ENCODE peak calls at places on chromosomes 11 and 22, in five cellular contexts. L is HepG2, I is upper lobe of left lung, J is K562, U is GM12878. P is an unnamed sample.

GRCh38 chr11:113732092-113732491 is 26.0 kb upstream of the TMPRSS5 start:
- ATAC-seq in L (no peak), I (peak; percentile 34), J (no peak), U (no peak), P (no peak)

GRCh38 chr11:32266611-32267010 is 168.7 kb downstream of the WT1 start:
- ATAC-seq in L (no peak), I (no peak), J (no peak), U (no peak), P (no peak)

GRCh38 chr11:23123766-23124165 is 263.5 kb upstream of the CCDC179 start:
- ATAC-seq in L (no peak), I (no peak), J (no peak), U (no peak), P (no peak)

GRCh38 chr11:86818466-86819282 is 18.3 kb downstream of the PRSS23 start:
- ATAC-seq in L (peak; percentile 50), I (peak; percentile 72), J (peak; percentile 77), U (peak; percentile 72), P (peak; percentile 58)

GRCh38 chr22:25281675-25282345 is 62.4 kb downstream of the CRYBB2 start:
- ATAC-seq in L (no peak), I (no peak), J (no peak), U (no peak), P (no peak)

GRCh38 chr11:69539416-69540117 is 58.1 kb downstream of the LINC01488 start:
- ATAC-seq in L (no peak), I (peak; percentile 71), J (no peak), U (no peak), P (peak; percentile 42)

GRCh38 chr11:117735350-117735977 is 61.6 kb downstream of the DSCAML1 start:
- ATAC-seq in L (no peak), I (peak; percentile 28), J (no peak), U (no peak), P (no peak)

GRCh38 chr11:125180413-125181305 is 16.1 kb downstream of the PKNOX2 start:
- ATAC-seq in L (no peak), I (no peak), J (no peak), U (peak; percentile 80), P (no peak)

GRCh38 chr22:35620624-35621245 is 3.6 kb upstream of the MB start:
- ATAC-seq in L (no peak), I (peak; percentile 48), J (no peak), U (peak; percentile 29), P (peak; percentile 75)

GRCh38 chr22:29071261-29072045 is 1.4 kb upstream of the KREMEN1 start:
- ATAC-seq in L (peak; percentile 75), I (peak; percentile 57), J (no peak), U (peak; percentile 72), P (no peak)

GRCh38 chr11:95520765-95521542 is 268.6 kb downstream of the FAM76B start:
- ATAC-seq in L (no peak), I (no peak), J (no peak), U (no peak), P (no peak)

GRCh38 chr11:44936951-44937543 is 13.6 kb downstream of the TP53I11 start:
- ATAC-seq in L (no peak), I (no peak), J (no peak), U (no peak), P (no peak)

GRCh38 chr11:8652140-8652539 is 30.3 kb downstream of the TRIM66 start:
- ATAC-seq in L (no peak), I (peak; percentile 76), J (no peak), U (no peak), P (peak; percentile 58)

GRCh38 chr22:50118557-50119168 is 28.9 kb downstream of the MOV10L1 start:
- ATAC-seq in L (no peak), I (peak; percentile 31), J (peak; percentile 88), U (no peak), P (no peak)

GRCh38 chr11:60756307-60757032 is at the start of gene MS4A15:
- ATAC-seq in L (peak; percentile 73), I (peak; percentile 38), J (peak; percentile 86), U (peak; percentile 68), P (no peak)

GRCh38 chr11:36460220-36460619 is 49.9 kb downstream of the TRAF6 start:
- ATAC-seq in L (no peak), I (no peak), J (no peak), U (no peak), P (no peak)

GRCh38 chr11:106706355-106706754 is 311.9 kb downstream of the GUCY1A2 start:
- ATAC-seq in L (no peak), I (no peak), J (no peak), U (no peak), P (no peak)

GRCh38 chr22:33332538-33332937 is 274.4 kb upstream of the SYN3 start:
- ATAC-seq in L (peak; percentile 15), I (no peak), J (no peak), U (no peak), P (no peak)

GRCh38 chr22:47345025-47345424 is 582.6 kb downstream of the TBC1D22A start:
- ATAC-seq in L (no peak), I (no peak), J (no peak), U (no peak), P (no peak)

GRCh38 chr11:102633385-102634026 is 8.4 kb upstream of the MMP20 start:
- ATAC-seq in L (no peak), I (no peak), J (peak; percentile 64), U (peak; percentile 59), P (no peak)

DNA sequence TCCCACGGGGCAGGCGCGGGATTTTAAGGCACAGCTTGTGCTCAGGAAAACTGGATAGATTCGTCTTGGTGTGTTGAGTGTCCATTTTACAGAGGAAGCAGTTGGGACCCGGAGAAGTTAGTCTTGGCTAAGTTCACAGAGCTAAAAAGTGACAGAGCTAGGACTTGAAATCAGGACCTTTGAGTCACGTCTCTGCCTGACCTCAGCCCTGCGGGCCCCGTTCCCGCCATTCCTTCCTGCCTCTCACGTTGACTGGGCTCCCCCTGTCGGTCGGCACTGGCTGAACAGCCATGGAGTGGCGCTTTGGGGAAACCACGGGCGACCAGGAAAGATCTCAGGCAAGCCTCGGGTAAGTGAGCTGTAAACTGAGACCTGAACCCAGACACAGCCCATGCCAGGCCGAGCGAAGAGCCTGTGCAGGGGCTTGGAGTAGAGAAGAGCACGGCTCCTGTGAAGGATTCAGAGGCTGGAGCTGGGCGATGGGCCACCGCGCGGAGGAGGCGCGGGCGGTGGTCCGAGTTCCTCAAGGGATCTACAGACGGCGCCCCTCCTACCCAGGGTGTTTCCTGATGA is 54.1 kb downstream of the WNT11 start:
- ATAC-seq in L (peak; percentile 57), I (peak; percentile 96), J (peak; percentile 97), U (peak; percentile 87), P (peak; percentile 92)
- TF ChIP-seq POLR2AphosphoS5 in L (no peak), I (no peak), J (no peak), U (no peak), P (no peak)

DNA sequence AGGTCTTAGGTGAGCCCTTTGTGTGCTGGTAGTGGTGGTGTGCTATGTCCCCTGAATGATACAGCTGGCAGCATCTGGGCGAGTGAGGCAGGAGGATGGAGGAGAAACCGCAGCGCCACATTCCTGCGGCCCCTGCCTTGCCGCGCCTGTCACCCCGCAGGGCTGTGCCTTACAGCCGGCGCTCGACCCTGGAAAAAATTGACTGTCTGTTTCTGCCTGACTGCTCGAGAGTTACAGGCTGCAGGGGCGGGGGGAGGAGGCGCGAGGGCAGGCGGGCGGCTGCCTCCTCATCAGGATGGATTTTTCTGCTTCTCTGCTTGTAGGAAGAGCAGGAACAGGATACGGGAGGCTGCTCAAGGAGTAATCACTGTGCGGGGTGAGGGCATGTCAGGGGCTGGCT is 443.4 kb downstream of the MIAT start:
- ATAC-seq in L (no peak), I (no peak), J (no peak), U (no peak), P (peak; percentile 11)
- TF ChIP-seq EP300 in L (no peak), I (no peak), J (no peak), U (no peak), P (no peak)

GRCh38 chr11:65981972-65982823 is 19.8 kb downstream of the EIF1AD start:
- ATAC-seq in L (peak; percentile 17), I (no peak), J (no peak), U (no peak), P (no peak)
- TF ChIP-seq POLR2AphosphoS5 in L (no peak), I (no peak), J (no peak), U (no peak), P (no peak)

GRCh38 chr11:62428871-62429601 is 10.2 kb downstream of the SCGB1A1 start:
- ATAC-seq in L (no peak), I (no peak), J (no peak), U (no peak), P (no peak)
- TF ChIP-seq EP300 in L (no peak), I (no peak), J (no peak), U (no peak), P (no peak)

DNA sequence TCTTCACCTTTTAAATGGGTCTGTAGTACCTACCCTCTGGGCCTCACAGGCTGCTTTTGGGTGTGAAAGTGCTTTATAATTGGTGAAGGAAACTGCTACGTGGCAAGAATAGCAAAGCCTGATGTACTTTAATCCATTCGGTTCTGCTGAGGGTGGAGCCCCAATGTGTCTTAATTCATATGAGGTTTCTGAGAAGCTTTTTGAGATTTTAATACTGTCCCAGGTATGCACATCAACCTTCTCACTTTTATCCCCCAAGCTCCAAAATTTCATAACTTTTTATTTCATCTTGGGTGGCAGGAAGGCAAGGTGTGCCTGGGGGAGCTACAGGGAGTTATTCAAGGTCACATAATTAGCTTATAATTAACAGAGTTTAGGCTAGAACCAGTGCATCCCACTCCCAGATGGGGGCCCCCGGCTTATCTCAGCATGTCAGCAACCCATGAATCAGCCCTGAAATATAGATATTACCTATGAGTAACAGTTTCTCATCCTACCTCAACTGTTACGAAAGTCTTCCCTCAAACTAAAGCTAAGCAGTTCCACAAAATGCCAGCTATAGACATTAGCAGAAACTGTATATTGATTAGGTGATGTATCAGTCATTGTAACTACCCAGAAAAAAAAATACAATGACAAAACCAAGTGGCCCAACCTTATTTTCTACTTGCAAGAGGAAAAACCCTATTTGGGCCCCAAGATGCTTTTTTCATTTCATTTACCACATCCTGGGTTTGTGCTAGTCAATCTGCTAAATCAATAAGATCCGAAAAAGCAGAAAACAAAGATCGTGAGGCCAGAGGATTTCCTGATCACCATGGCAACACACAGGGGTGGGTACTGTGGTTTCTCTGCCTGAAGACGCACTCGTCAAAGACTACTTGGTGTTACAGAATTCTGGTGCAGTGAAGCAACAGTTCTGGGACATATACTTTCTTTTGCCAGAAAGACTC is 26.7 kb downstream of the CD44 start:
- ATAC-seq in L (no peak), I (peak; percentile 56), J (no peak), U (peak; percentile 85), P (peak; percentile 17)
- TF ChIP-seq POLR2AphosphoS5 in L (no peak), I (peak; percentile 41), J (no peak), U (peak; percentile 63), P (no peak)

GRCh38 chr11:66288866-66289547 is at the start of gene YIF1A:
- ATAC-seq in L (peak; percentile 90), I (peak; percentile 97), J (peak; percentile 98), U (peak; percentile 97), P (peak; percentile 97)
- TF ChIP-seq EP300 in L (no peak), I (no peak), J (no peak), U (no peak), P (no peak)

GRCh38 chr22:40432167-40432566 is 61.8 kb downstream of the SGSM3 start:
- ATAC-seq in L (no peak), I (no peak), J (no peak), U (no peak), P (no peak)
- TF ChIP-seq POLR2AphosphoS5 in L (no peak), I (no peak), J (no peak), U (no peak), P (no peak)